ENCODE peak calls at places on chromosomes 12 and 14, in eight cellular contexts. L is WTC11; Z is HEK293T; H is HTR-8/SVneo; B is bronchial epithelial cell; J is T-cell; S is effector memory CD4-positive, alpha-beta T cell; V is AG10803. W is an unnamed sample.

GRCh38 chr14:104360522-104360921 is 219.0 kb upstream of the C14orf180 start:
- DNase-seq in L (no peak), Z (no peak), H (no peak), B (no peak), J (no peak), S (no peak), V (no peak), W (no peak)

GRCh38 chr14:75371297-75371696 is 56.5 kb upstream of the JDP2 start:
- DNase-seq in L (no peak), Z (no peak), H (no peak), B (no peak), J (no peak), S (no peak), V (no peak), W (no peak)

GRCh38 chr14:36402867-36403266 is 82.4 kb upstream of the MBIP start:
- DNase-seq in L (no peak), Z (no peak), H (no peak), B (no peak), J (no peak), S (no peak), V (no peak), W (no peak)

GRCh38 chr12:126784328-126784921 is 1482.5 kb upstream of the TMEM132C start:
- DNase-seq in L (peak), Z (peak), H (peak), B (peak), J (no peak), S (no peak), V (peak), W (peak)

GRCh38 chr14:74985028-74985310 is 17.8 kb upstream of the EIF2B2 start:
- DNase-seq in L (no peak), Z (no peak), H (no peak), B (no peak), J (no peak), S (no peak), V (no peak), W (no peak)

GRCh38 chr12:42447371-42447786 is 121.4 kb downstream of the PPHLN1 start:
- DNase-seq in L (no peak), Z (no peak), H (no peak), B (no peak), J (no peak), S (no peak), V (no peak), W (no peak)

GRCh38 chr14:90851327-90852036 is 35.3 kb upstream of the TTC7B start:
- DNase-seq in L (no peak), Z (no peak), H (no peak), B (no peak), J (no peak), S (no peak), V (no peak), W (no peak)

GRCh38 chr12:94046626-94047410 is 101.6 kb upstream of the PLXNC1 start:
- DNase-seq in L (no peak), Z (no peak), H (no peak), B (peak), J (no peak), S (no peak), V (no peak), W (peak)

GRCh38 chr14:23079716-23080115 is 15.2 kb downstream of the ACIN1 start:
- DNase-seq in L (no peak), Z (no peak), H (no peak), B (no peak), J (no peak), S (no peak), V (peak), W (peak)

GRCh38 chr14:68874746-68875155 is 81.9 kb upstream of the ZFP36L1 start:
- DNase-seq in L (no peak), Z (no peak), H (no peak), B (no peak), J (no peak), S (no peak), V (no peak), W (no peak)

GRCh38 chr12:55724226-55724939 is 4.2 kb downstream of the RDH5 start:
- DNase-seq in L (peak), Z (peak), H (no peak), B (peak), J (peak), S (peak), V (peak), W (peak)

GRCh38 chr12:112018571-112019237 is 5.5 kb downstream of the ERP29 start:
- DNase-seq in L (no peak), Z (no peak), H (no peak), B (peak), J (no peak), S (no peak), V (peak), W (peak)

GRCh38 chr12:116735951-116736599 is 1.8 kb downstream of the SPRING1 start:
- DNase-seq in L (no peak), Z (no peak), H (no peak), B (no peak), J (no peak), S (no peak), V (no peak), W (no peak)

GRCh38 chr12:18753481-18754117 is 15.7 kb downstream of the CAPZA3 start:
- DNase-seq in L (peak), Z (no peak), H (no peak), B (no peak), J (no peak), S (no peak), V (no peak), W (peak)

GRCh38 chr12:100473716-100474150 is at the start of gene NR1H4:
- DNase-seq in L (no peak), Z (no peak), H (peak), B (no peak), J (no peak), S (no peak), V (peak), W (peak)

GRCh38 chr14:100842799-100843198 is 16.9 kb downstream of the MEG3 start:
- DNase-seq in L (no peak), Z (no peak), H (peak), B (peak), J (no peak), S (no peak), V (peak), W (peak)

GRCh38 chr14:97523936-97524335 is 726.8 kb downstream of the VRK1 start:
- DNase-seq in L (no peak), Z (no peak), H (no peak), B (peak), J (no peak), S (no peak), V (no peak), W (no peak)

GRCh38 chr12:49903700-49904423 is at the start of gene FAIM2:
- DNase-seq in L (peak), Z (no peak), H (no peak), B (no peak), J (peak), S (peak), V (peak), W (peak)

GRCh38 chr12:51751657-51752056 is 96.9 kb downstream of the FIGNL2 start:
- DNase-seq in L (no peak), Z (no peak), H (no peak), B (no peak), J (no peak), S (no peak), V (peak), W (no peak)

GRCh38 chr14:24993631-24994030 is 56.3 kb downstream of the STXBP6 start:
- DNase-seq in L (no peak), Z (no peak), H (no peak), B (no peak), J (no peak), S (no peak), V (no peak), W (no peak)